ENCODE peak calls at places on chromosome 2, in nine cellular contexts. U, C, R, B, E, K, P, G and S are unnamed samples.

GRCh38 chr2:218280260-218280870 is 10.0 kb downstream of the PNKD start:
- DNase-seq in U (no peak), C (no peak), R (no peak), B (no peak), E (no peak), K (no peak), P (no peak), G (no peak), S (no peak)

GRCh38 chr2:175154670-175155082 is 13.3 kb downstream of the ATF2 start:
- DNase-seq in U (no peak), C (no peak), R (peak; percentile 23), B (peak; percentile 75), E (peak; percentile 76), K (peak; percentile 56), P (peak; percentile 74), G (no peak), S (peak; percentile 23)

GRCh38 chr2:173347305-173348168 is 7.1 kb upstream of the CDCA7 start:
- DNase-seq in U (no peak), C (no peak), R (no peak), B (no peak), E (no peak), K (no peak), P (no peak), G (no peak), S (no peak)

GRCh38 chr2:100957971-100958653 is 44.0 kb upstream of the RPL31 start:
- DNase-seq in U (no peak), C (peak; percentile 60), R (no peak), B (peak; percentile 68), E (peak; percentile 97), K (peak; percentile 93), P (peak; percentile 77), G (no peak), S (peak; percentile 91)

GRCh38 chr2:18046558-18046957 is 168.1 kb downstream of the KCNS3 start:
- DNase-seq in U (no peak), C (no peak), R (no peak), B (peak; percentile 26), E (peak; percentile 15), K (peak; percentile 64), P (peak; percentile 18), G (no peak), S (no peak)

GRCh38 chr2:98157557-98157956 is 70.6 kb downstream of the VWA3B start:
- DNase-seq in U (no peak), C (no peak), R (peak; percentile 48), B (no peak), E (no peak), K (no peak), P (no peak), G (no peak), S (no peak)

GRCh38 chr2:201923436-201923975 is 110.1 kb upstream of the FZD7 start:
- DNase-seq in U (no peak), C (no peak), R (no peak), B (no peak), E (no peak), K (no peak), P (no peak), G (no peak), S (no peak)

GRCh38 chr2:203647579-203647978 is 58.9 kb upstream of the CD28 start:
- DNase-seq in U (no peak), C (no peak), R (no peak), B (no peak), E (no peak), K (no peak), P (no peak), G (no peak), S (no peak)

GRCh38 chr2:18940184-18940583 is 350.8 kb upstream of the NT5C1B start:
- DNase-seq in U (no peak), C (no peak), R (peak; percentile 24), B (no peak), E (no peak), K (no peak), P (no peak), G (no peak), S (no peak)

GRCh38 chr2:241641631-241642030 is 4.1 kb downstream of the ATG4B start:
- DNase-seq in U (no peak), C (no peak), R (no peak), B (no peak), E (no peak), K (no peak), P (no peak), G (no peak), S (no peak)

GRCh38 chr2:85892216-85892944 is 3.6 kb upstream of the ST3GAL5 start:
- DNase-seq in U (no peak), C (no peak), R (no peak), B (peak; percentile 54), E (no peak), K (no peak), P (no peak), G (no peak), S (no peak)

GRCh38 chr2:123514808-123515207 is 510.3 kb upstream of the CNTNAP5 start:
- DNase-seq in U (no peak), C (no peak), R (no peak), B (no peak), E (no peak), K (no peak), P (no peak), G (no peak), S (no peak)

GRCh38 chr2:188243381-188243780 is 48.3 kb upstream of the GULP1 start:
- DNase-seq in U (no peak), C (no peak), R (no peak), B (peak; percentile 38), E (no peak), K (no peak), P (no peak), G (no peak), S (no peak)

GRCh38 chr2:8595821-8596600 is 85.8 kb upstream of the ID2 start:
- DNase-seq in U (no peak), C (no peak), R (no peak), B (no peak), E (no peak), K (no peak), P (no peak), G (no peak), S (no peak)

GRCh38 chr2:42856891-42857632 is 64.7 kb upstream of the HAAO start:
- DNase-seq in U (no peak), C (no peak), R (no peak), B (peak; percentile 76), E (no peak), K (no peak), P (no peak), G (no peak), S (no peak)

GRCh38 chr2:217993817-217994459 is 8.9 kb downstream of the TNS1 start:
- DNase-seq in U (peak; percentile 67), C (no peak), R (peak; percentile 83), B (no peak), E (peak; percentile 61), K (no peak), P (peak; percentile 45), G (no peak), S (no peak)

GRCh38 chr2:10028988-10029874 is 14.1 kb upstream of the KLF11 start:
- DNase-seq in U (no peak), C (no peak), R (peak; percentile 90), B (peak; percentile 38), E (no peak), K (no peak), P (no peak), G (no peak), S (no peak)

GRCh38 chr2:129253461-129253812 is 726.0 kb upstream of the RAB6C start:
- DNase-seq in U (no peak), C (no peak), R (no peak), B (peak; percentile 44), E (peak; percentile 53), K (no peak), P (no peak), G (no peak), S (no peak)

GRCh38 chr2:132466428-132467028 is 49.9 kb downstream of the GPR39 start:
- DNase-seq in U (no peak), C (no peak), R (no peak), B (no peak), E (no peak), K (no peak), P (no peak), G (no peak), S (no peak)

DNA sequence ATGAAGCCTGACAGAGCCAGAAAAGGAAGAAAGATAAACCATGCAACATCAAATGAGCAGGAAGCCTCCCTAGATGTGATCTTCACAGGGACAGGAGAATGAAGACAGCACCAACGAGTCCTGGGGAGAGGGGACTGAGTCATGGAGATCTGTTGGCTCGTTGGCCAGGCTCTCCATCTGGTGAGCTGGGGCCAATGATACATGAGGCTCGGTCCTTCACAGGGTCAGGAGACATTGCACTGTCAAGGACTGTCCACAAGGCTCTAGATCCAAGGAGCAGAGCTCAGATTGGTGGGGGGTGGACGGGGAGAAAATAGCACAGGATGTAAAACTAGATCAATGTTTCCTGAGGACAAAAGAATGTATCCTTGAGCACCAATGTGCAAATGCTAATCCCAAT is 735 bp downstream of the CD207 start:
- DNase-seq in U (no peak), C (no peak), R (no peak), B (no peak), E (no peak), K (no peak), P (no peak), G (no peak), S (no peak)
- TF ChIP-seq CTCF in U (no peak), C (no peak), R (no peak), B (no peak), E (no peak), K (no peak), P (no peak), G (no peak), S (no peak)

GRCh38 chr2:16387461-16387960 is 278.1 kb downstream of the CYRIA start:
- DNase-seq in U (no peak), C (no peak), R (no peak), B (no peak), E (no peak), K (no peak), P (no peak), G (no peak), S (no peak)
- TF ChIP-seq CTCF in U (no peak), C (no peak), R (no peak), B (no peak), E (no peak), K (no peak), P (no peak), G (no peak), S (no peak)

GRCh38 chr2:181570833-181571661 is 85.9 kb downstream of the CERKL start:
- DNase-seq in U (no peak), C (no peak), R (no peak), B (no peak), E (peak; percentile 27), K (no peak), P (peak; percentile 24), G (no peak), S (no peak)
- TF ChIP-seq CTCF in U (no peak), C (peak; percentile 13), R (no peak), B (peak; percentile 13), E (peak; percentile 52), K (peak; percentile 20), P (peak; percentile 26), G (peak; percentile 47), S (peak; percentile 34)

GRCh38 chr2:212213191-212213590 is 325.4 kb downstream of the ERBB4 start:
- DNase-seq in U (no peak), C (no peak), R (no peak), B (no peak), E (no peak), K (no peak), P (no peak), G (no peak), S (no peak)

DNA sequence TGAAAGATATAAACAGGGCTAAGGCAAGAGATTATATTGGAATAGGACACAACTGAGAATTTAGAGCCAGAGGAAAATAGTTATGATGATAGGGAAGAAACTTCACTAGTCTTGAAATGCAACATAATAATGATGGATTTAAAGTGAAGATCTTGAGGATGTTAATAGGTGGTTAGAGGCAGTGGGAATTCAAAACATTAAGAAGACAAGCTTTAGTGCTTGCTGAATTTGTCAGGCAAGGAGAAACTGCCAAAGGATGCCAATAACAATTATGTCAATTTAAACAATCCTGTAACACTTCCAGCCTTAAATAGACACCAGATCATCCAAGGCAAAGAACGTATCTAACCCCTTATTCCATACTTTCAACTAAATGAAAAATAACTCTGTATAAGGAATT is 330.1 kb downstream of the ERBB4 start:
- DNase-seq in U (no peak), C (no peak), R (no peak), B (no peak), E (no peak), K (no peak), P (no peak), G (no peak), S (no peak)
- TF ChIP-seq CTCF in U (no peak), C (no peak), R (no peak), B (no peak), E (no peak), K (no peak), P (no peak), G (no peak), S (no peak)